ENCODE peak calls at places on chromosomes 2 and 18, in eight cellular contexts. C, I, H, L, Y, F, Z and Q are unnamed samples.

GRCh38 chr18:34875150-34875549 is 165.1 kb downstream of the DTNA start:
- ATAC-seq in Y (peak), Z (no peak), I (no peak), C (no peak), L (no peak), H (no peak), F (no peak), Q (no peak)

GRCh38 chr2:216430811-216431210 is 18.5 kb downstream of the SMARCAL1 start:
- ATAC-seq in L (no peak), Y (no peak), C (no peak), F (no peak), Z (no peak), H (no peak), I (no peak), Q (no peak)

GRCh38 chr2:165114345-165114943 is 89.4 kb downstream of the SCN3A start:
- ATAC-seq in Z (no peak), I (no peak), H (no peak), L (no peak), C (no peak), F (no peak), Y (no peak), Q (no peak)

GRCh38 chr2:73961823-73962615 is 22.7 kb upstream of the TET3 start:
- ATAC-seq in I (no peak), H (peak), Z (no peak), Y (no peak), F (peak), C (no peak), L (peak), Q (no peak)

GRCh38 chr18:2824865-2825264 is 21.9 kb upstream of the EMILIN2 start:
- ATAC-seq in Y (no peak), H (no peak), F (no peak), L (no peak), Z (no peak), C (no peak), I (no peak), Q (no peak)

GRCh38 chr18:10751711-10752110 is 225.9 kb downstream of the NAPG start:
- ATAC-seq in C (no peak), L (no peak), F (no peak), I (no peak), Y (no peak), Z (no peak), H (no peak), Q (no peak)

GRCh38 chr2:101486994-101487393 is 12.1 kb upstream of the RFX8 start:
- ATAC-seq in L (no peak), Z (no peak), H (peak), F (no peak), Y (no peak), C (no peak), I (no peak), Q (no peak)

GRCh38 chr2:6940820-6941219 is 23.6 kb downstream of the RNF144A start:
- ATAC-seq in H (no peak), Y (no peak), F (no peak), C (peak), I (no peak), L (no peak), Z (no peak), Q (no peak)

GRCh38 chr2:160399880-160400279 is 93.7 kb downstream of the RBMS1 start:
- ATAC-seq in Y (no peak), Z (no peak), L (no peak), C (no peak), H (no peak), F (peak), I (no peak), Q (no peak)

GRCh38 chr2:16653083-16653375 is 12.6 kb downstream of the CYRIA start:
- ATAC-seq in L (peak), C (peak), Y (no peak), H (peak), I (peak), F (peak), Z (no peak), Q (peak)

GRCh38 chr2:170076189-170076588 is 101.8 kb upstream of the MYO3B start:
- ATAC-seq in L (no peak), C (no peak), F (no peak), Z (no peak), H (no peak), Y (no peak), I (no peak), Q (no peak)

GRCh38 chr2:190333928-190334327 is 9.5 kb upstream of the INPP1 start:
- ATAC-seq in C (no peak), Y (no peak), H (no peak), Z (no peak), L (no peak), I (no peak), F (no peak), Q (no peak)

GRCh38 chr2:42922790-42923631 is 130.6 kb upstream of the HAAO start:
- ATAC-seq in F (peak), H (no peak), C (peak), I (peak), L (no peak), Y (no peak), Z (no peak), Q (peak)

GRCh38 chr2:176079851-176080539 is 3.8 kb downstream of the EVX2 start:
- ATAC-seq in L (peak), Y (peak), F (no peak), I (no peak), C (peak), Z (peak), H (peak), Q (peak)

GRCh38 chr2:190084704-190085103 is 22.2 kb upstream of the MSTN start:
- ATAC-seq in C (no peak), I (no peak), Z (no peak), L (no peak), H (peak), F (no peak), Y (no peak), Q (no peak)

GRCh38 chr18:49345931-49346696 is 114.3 kb downstream of the DYM start:
- ATAC-seq in L (no peak), H (no peak), F (no peak), Z (no peak), C (no peak), I (no peak), Y (no peak), Q (no peak)

GRCh38 chr2:231987088-231987788 is 25.7 kb downstream of the DIS3L2 start:
- ATAC-seq in Z (no peak), L (no peak), H (peak), Y (no peak), C (no peak), I (no peak), F (no peak), Q (no peak)

GRCh38 chr18:67260841-67261240 is 255.7 kb downstream of the DSEL start:
- ATAC-seq in Y (no peak), H (no peak), I (no peak), L (no peak), Z (no peak), F (no peak), C (no peak), Q (no peak)

GRCh38 chr2:15316370-15316814 is 244.7 kb downstream of the NBAS start:
- ATAC-seq in Y (peak), C (no peak), F (no peak), I (no peak), L (no peak), H (no peak), Z (peak), Q (no peak)

GRCh38 chr2:173523497-173523896 is 168.8 kb downstream of the CDCA7 start:
- ATAC-seq in C (no peak), L (no peak), F (peak), Y (no peak), I (peak), Z (no peak), H (no peak), Q (peak)

GRCh38 chr2:61380120-61380881 is 90.6 kb downstream of the USP34 start:
- ATAC-seq in Y (no peak), C (peak), F (no peak), I (no peak), L (no peak), Z (no peak), H (no peak), Q (no peak)

GRCh38 chr2:232789067-232789466 is 12.7 kb upstream of the KCNJ13 start:
- ATAC-seq in L (no peak), Z (no peak), F (no peak), Y (no peak), I (no peak), H (no peak), C (no peak), Q (no peak)

GRCh38 chr2:157404363-157404762 is 39.5 kb downstream of the CYTIP start:
- ATAC-seq in Y (peak), Z (peak), F (peak), L (peak), C (no peak), H (no peak), I (peak), Q (no peak)

GRCh38 chr2:38461470-38461869 is 84.4 kb upstream of the ATL2 start:
- ATAC-seq in Y (no peak), I (no peak), H (no peak), C (no peak), L (no peak), F (no peak), Z (no peak), Q (no peak)

GRCh38 chr2:241970711-241971110 is 101.2 kb downstream of the RTP5 start:
- ATAC-seq in F (no peak), L (no peak), I (no peak), Z (no peak), H (no peak), Y (no peak), C (no peak), Q (no peak)

GRCh38 chr2:3754280-3754679 is 50.9 kb downstream of the DCDC2C start:
- ATAC-seq in I (no peak), Y (no peak), Z (no peak), L (no peak), H (peak), F (no peak), C (no peak), Q (no peak)
- TF ChIP-seq CTCF in I (no peak), Y (no peak), Z (no peak), L (no peak), H (peak), F (no peak), C (no peak), Q (peak)

DNA sequence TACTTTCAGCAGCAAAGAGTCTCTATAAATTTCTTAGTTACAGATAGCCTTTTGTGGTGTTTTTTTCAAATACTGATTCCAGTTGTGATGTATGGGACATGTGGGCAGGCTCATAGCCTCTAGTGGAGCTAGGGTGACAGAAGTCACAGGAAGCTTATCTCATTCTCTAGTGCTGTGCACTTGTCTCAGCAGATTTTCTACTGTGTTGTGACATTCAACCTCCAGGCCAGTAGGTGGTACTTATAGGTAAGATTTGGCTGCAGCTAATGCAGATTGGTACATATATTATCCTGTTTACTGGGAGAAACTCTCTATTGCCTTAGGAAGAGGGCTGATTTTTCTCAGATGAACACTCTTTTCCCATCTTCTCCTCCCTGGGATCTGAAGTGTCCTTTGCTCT is 176.2 kb downstream of the CALCRL start:
- ATAC-seq in I (no peak), L (no peak), F (no peak), H (peak), Z (no peak), C (no peak), Y (no peak), Q (no peak)
- TF ChIP-seq CTCF in I (no peak), L (no peak), F (no peak), H (no peak), Z (no peak), C (no peak), Y (no peak), Q (no peak)

DNA sequence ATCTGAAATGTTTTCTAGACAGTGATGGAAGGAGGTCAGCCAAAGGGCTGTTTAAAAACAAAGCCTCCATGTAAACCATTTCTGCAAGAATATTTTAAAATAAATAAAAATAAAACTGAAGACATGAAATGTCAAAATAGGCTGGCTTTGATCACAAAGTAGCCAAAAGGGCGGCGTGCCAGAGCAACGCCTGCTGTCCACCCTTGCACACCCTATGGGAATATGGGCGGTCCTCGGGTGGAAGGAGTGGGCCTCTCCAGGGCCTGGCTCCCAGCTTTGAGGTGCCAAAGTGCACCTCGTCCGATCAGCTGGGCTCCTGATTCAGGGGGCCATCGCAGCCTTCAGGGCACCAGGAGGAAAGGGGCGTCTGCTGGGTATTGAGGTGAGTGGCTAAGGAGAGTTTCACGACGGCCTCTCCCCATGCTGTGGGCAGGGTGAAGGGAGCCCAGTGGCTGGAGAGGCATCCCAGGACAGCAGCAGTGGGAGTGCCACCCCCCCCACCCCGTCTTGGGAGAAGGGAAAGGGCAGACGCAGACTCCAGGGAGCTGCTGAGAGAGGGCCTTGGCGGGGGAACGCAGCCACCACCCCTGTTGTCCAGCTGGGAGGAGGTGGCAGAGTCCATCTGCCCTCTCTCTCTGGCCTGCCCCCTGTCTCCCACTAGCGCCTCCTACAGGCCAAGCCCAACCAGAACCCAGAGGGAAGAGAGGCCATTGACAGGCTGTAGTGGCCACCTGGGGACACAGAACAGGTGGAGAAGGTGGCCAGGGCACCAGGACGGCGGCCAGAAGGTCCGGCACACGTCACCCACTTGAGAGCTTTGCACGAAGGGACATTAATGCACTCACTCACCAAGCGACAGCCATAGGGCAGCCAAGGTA is 5.7 kb upstream of the ERFE start:
- ATAC-seq in L (no peak), Z (no peak), I (no peak), H (no peak), C (no peak), F (no peak), Y (no peak), Q (no peak)
- TF ChIP-seq CTCF in L (no peak), Z (peak), I (no peak), H (peak), C (peak), F (peak), Y (no peak), Q (no peak)

GRCh38 chr2:217958889-217959235 is 43.9 kb downstream of the TNS1 start:
- ATAC-seq in L (no peak), Z (no peak), F (no peak), I (no peak), H (no peak), Y (no peak), C (no peak), Q (no peak)
- TF ChIP-seq CTCF in L (no peak), Z (no peak), F (no peak), I (no peak), H (no peak), Y (no peak), C (no peak), Q (no peak)

DNA sequence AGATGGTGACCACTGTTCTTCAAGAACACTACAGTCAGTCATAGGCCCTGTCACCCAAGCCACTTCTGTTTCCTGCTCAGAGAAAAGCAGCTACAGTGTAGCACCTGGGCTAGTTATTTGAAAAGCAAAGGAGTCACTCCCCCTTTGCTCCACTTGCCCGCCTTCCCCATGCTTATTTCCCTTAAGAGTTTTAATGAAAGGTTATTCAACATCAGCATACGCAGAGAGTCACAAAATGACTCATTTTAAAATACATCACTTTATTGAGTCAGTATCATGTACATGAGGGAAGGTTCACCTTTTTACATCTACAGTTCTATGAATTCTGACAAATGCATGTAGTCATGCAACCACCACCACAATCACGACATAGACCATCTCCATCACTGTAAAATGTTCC is 71.3 kb downstream of the TNFRSF11A start:
- ATAC-seq in F (no peak), C (no peak), I (no peak), Z (peak), L (no peak), H (no peak), Y (no peak), Q (no peak)
- TF ChIP-seq CTCF in F (no peak), C (no peak), I (no peak), Z (no peak), L (no peak), H (no peak), Y (no peak), Q (no peak)

DNA sequence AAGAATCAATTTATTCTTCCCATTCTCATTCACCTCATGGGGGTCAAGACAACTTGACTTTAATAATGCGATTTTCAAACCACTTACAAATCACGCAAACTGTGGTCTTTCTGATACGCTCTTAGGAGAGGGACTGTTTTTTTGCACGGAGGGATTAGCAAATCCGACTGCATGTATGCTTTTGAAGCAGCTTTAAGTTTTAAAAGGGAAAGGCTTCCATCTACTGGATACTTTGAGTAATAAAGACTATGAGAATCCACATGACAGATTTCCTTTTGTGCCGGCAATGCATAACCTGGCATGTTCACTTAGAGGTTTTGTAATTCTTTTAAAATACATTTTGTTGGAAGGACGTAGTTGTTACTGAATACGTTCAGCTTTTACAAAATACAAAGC is 322.9 kb upstream of the KCNJ3 start:
- ATAC-seq in Z (no peak), H (peak), Y (no peak), L (peak), F (peak), C (no peak), I (peak), Q (no peak)
- TF ChIP-seq CTCF in Z (no peak), H (peak), Y (no peak), L (peak), F (peak), C (no peak), I (no peak), Q (no peak)

GRCh38 chr2:10905006-10905871 is 6.5 kb upstream of the KCNF1 start:
- ATAC-seq in C (no peak), Y (no peak), L (no peak), Z (no peak), I (no peak), H (no peak), F (peak), Q (no peak)

GRCh38 chr2:10908195-10908594 is 3.5 kb upstream of the KCNF1 start:
- ATAC-seq in I (no peak), C (no peak), L (no peak), Y (no peak), F (no peak), H (no peak), Z (no peak), Q (no peak)

GRCh38 chr2:10909050-10909995 is 2.4 kb upstream of the KCNF1 start:
- ATAC-seq in L (no peak), F (no peak), Y (peak), H (peak), C (no peak), Z (peak), I (no peak), Q (no peak)

GRCh38 chr2:10905872-10906143 is 5.9 kb upstream of the KCNF1 start:
- ATAC-seq in H (no peak), L (no peak), F (no peak), Z (no peak), C (no peak), I (no peak), Y (no peak), Q (no peak)

GRCh38 chr2:10906926-10907479 is 4.7 kb upstream of the KCNF1 start:
- ATAC-seq in I (no peak), Z (no peak), L (no peak), F (no peak), Y (no peak), H (no peak), C (no peak), Q (no peak)
- TF ChIP-seq CTCF in I (no peak), Z (no peak), L (no peak), F (no peak), Y (no peak), H (no peak), C (no peak), Q (no peak)